ENCODE peak calls at places on chromosomes 4 and X, in four cellular contexts. One of them, this sample, is unnamed.
A peak's percentile ranks its signal among the peaks of the same experiment; 100 is the strongest.

GRCh38 chr4:39446842-39447573 is 11.7 kb downstream of the RPL9 start:
- DNase-seq in stimulated activated CD8-positive, alpha-beta memory T cell treated with anti-CD3 and anti-CD28 coated beads, Interleukin-15, amount 100 ng/mL, for 4 hours: peak; percentile 0
- DNase-seq in midbrain: no peak
- DNase-seq in type B pancreatic cell: no peak
- DNase-seq in this sample: peak; percentile 73

GRCh38 chr4:79294064-79294463 is 31.8 kb downstream of the NAA11 start:
- DNase-seq in stimulated activated CD8-positive, alpha-beta memory T cell treated with anti-CD3 and anti-CD28 coated beads, Interleukin-15, amount 100 ng/mL, for 4 hours: no peak
- DNase-seq in midbrain: no peak
- DNase-seq in type B pancreatic cell: no peak
- DNase-seq in this sample: no peak

GRCh38 chr4:94532016-94532789 is 80.5 kb downstream of the PDLIM5 start:
- DNase-seq in stimulated activated CD8-positive, alpha-beta memory T cell treated with anti-CD3 and anti-CD28 coated beads, Interleukin-15, amount 100 ng/mL, for 4 hours: no peak
- DNase-seq in midbrain: no peak
- DNase-seq in type B pancreatic cell: no peak
- DNase-seq in this sample: no peak

GRCh38 chr4:144547678-144548298 is 98.2 kb upstream of the HHIP start:
- DNase-seq in stimulated activated CD8-positive, alpha-beta memory T cell treated with anti-CD3 and anti-CD28 coated beads, Interleukin-15, amount 100 ng/mL, for 4 hours: no peak
- DNase-seq in midbrain: no peak
- DNase-seq in type B pancreatic cell: no peak
- DNase-seq in this sample: no peak

GRCh38 chr4:151045907-151046306 is 30.8 kb upstream of the LRBA start:
- DNase-seq in stimulated activated CD8-positive, alpha-beta memory T cell treated with anti-CD3 and anti-CD28 coated beads, Interleukin-15, amount 100 ng/mL, for 4 hours: no peak
- DNase-seq in midbrain: no peak
- DNase-seq in type B pancreatic cell: no peak
- DNase-seq in this sample: no peak

GRCh38 chr4:146054676-146055075 is 116.1 kb upstream of the ZNF827 start:
- DNase-seq in stimulated activated CD8-positive, alpha-beta memory T cell treated with anti-CD3 and anti-CD28 coated beads, Interleukin-15, amount 100 ng/mL, for 4 hours: no peak
- DNase-seq in midbrain: no peak
- DNase-seq in type B pancreatic cell: no peak
- DNase-seq in this sample: no peak

GRCh38 chr4:176840166-176840565 is 47.4 kb upstream of the VEGFC start:
- DNase-seq in stimulated activated CD8-positive, alpha-beta memory T cell treated with anti-CD3 and anti-CD28 coated beads, Interleukin-15, amount 100 ng/mL, for 4 hours: no peak
- DNase-seq in midbrain: no peak
- DNase-seq in type B pancreatic cell: no peak
- DNase-seq in this sample: no peak

GRCh38 chr4:4641661-4642180 is 99.9 kb upstream of the STX18 start:
- DNase-seq in stimulated activated CD8-positive, alpha-beta memory T cell treated with anti-CD3 and anti-CD28 coated beads, Interleukin-15, amount 100 ng/mL, for 4 hours: no peak
- DNase-seq in midbrain: no peak
- DNase-seq in type B pancreatic cell: no peak
- DNase-seq in this sample: no peak

GRCh38 chrX:41528784-41529183 is 81.6 kb downstream of the NYX start:
- DNase-seq in stimulated activated CD8-positive, alpha-beta memory T cell treated with anti-CD3 and anti-CD28 coated beads, Interleukin-15, amount 100 ng/mL, for 4 hours: no peak
- DNase-seq in midbrain: no peak
- DNase-seq in type B pancreatic cell: no peak
- DNase-seq in this sample: no peak

GRCh38 chr4:153594208-153594607 is 89.9 kb upstream of the TLR2 start:
- DNase-seq in stimulated activated CD8-positive, alpha-beta memory T cell treated with anti-CD3 and anti-CD28 coated beads, Interleukin-15, amount 100 ng/mL, for 4 hours: no peak
- DNase-seq in midbrain: no peak
- DNase-seq in type B pancreatic cell: no peak
- DNase-seq in this sample: no peak

GRCh38 chr4:38523524-38524448 is 140.2 kb upstream of the KLF3 start:
- DNase-seq in stimulated activated CD8-positive, alpha-beta memory T cell treated with anti-CD3 and anti-CD28 coated beads, Interleukin-15, amount 100 ng/mL, for 4 hours: no peak
- DNase-seq in midbrain: no peak
- DNase-seq in type B pancreatic cell: no peak
- DNase-seq in this sample: no peak

GRCh38 chr4:121791481-121791880 is 9.6 kb upstream of the EXOSC9 start:
- DNase-seq in stimulated activated CD8-positive, alpha-beta memory T cell treated with anti-CD3 and anti-CD28 coated beads, Interleukin-15, amount 100 ng/mL, for 4 hours: no peak
- DNase-seq in midbrain: no peak
- DNase-seq in type B pancreatic cell: no peak
- DNase-seq in this sample: no peak

GRCh38 chr4:170001688-170002267 is 24.4 kb downstream of the MFAP3L start:
- DNase-seq in stimulated activated CD8-positive, alpha-beta memory T cell treated with anti-CD3 and anti-CD28 coated beads, Interleukin-15, amount 100 ng/mL, for 4 hours: no peak
- DNase-seq in midbrain: no peak
- DNase-seq in type B pancreatic cell: no peak
- DNase-seq in this sample: no peak

GRCh38 chr4:73883306-73883705 is 14.1 kb downstream of the CXCL1 start:
- DNase-seq in stimulated activated CD8-positive, alpha-beta memory T cell treated with anti-CD3 and anti-CD28 coated beads, Interleukin-15, amount 100 ng/mL, for 4 hours: no peak
- DNase-seq in midbrain: no peak
- DNase-seq in type B pancreatic cell: no peak
- DNase-seq in this sample: no peak

GRCh38 chrX:66233206-66233605 is 69.2 kb downstream of the HEPH start:
- DNase-seq in stimulated activated CD8-positive, alpha-beta memory T cell treated with anti-CD3 and anti-CD28 coated beads, Interleukin-15, amount 100 ng/mL, for 4 hours: no peak
- DNase-seq in midbrain: peak; percentile 42
- DNase-seq in type B pancreatic cell: no peak
- DNase-seq in this sample: no peak

GRCh38 chrX:82648062-82648461 is 860.0 kb upstream of the POU3F4 start:
- DNase-seq in stimulated activated CD8-positive, alpha-beta memory T cell treated with anti-CD3 and anti-CD28 coated beads, Interleukin-15, amount 100 ng/mL, for 4 hours: no peak
- DNase-seq in midbrain: no peak
- DNase-seq in type B pancreatic cell: no peak
- DNase-seq in this sample: no peak

GRCh38 chr4:74109116-74109791 is 10.3 kb upstream of the CXCL2 start:
- DNase-seq in stimulated activated CD8-positive, alpha-beta memory T cell treated with anti-CD3 and anti-CD28 coated beads, Interleukin-15, amount 100 ng/mL, for 4 hours: no peak
- DNase-seq in midbrain: no peak
- DNase-seq in type B pancreatic cell: no peak
- DNase-seq in this sample: no peak

GRCh38 chr4:53852343-53852742 is 212.1 kb downstream of the CHIC2 start:
- DNase-seq in stimulated activated CD8-positive, alpha-beta memory T cell treated with anti-CD3 and anti-CD28 coated beads, Interleukin-15, amount 100 ng/mL, for 4 hours: no peak
- DNase-seq in midbrain: no peak
- DNase-seq in type B pancreatic cell: no peak
- DNase-seq in this sample: no peak

GRCh38 chr4:8230891-8231290 is 31.8 kb downstream of the SH3TC1 start:
- DNase-seq in stimulated activated CD8-positive, alpha-beta memory T cell treated with anti-CD3 and anti-CD28 coated beads, Interleukin-15, amount 100 ng/mL, for 4 hours: no peak
- DNase-seq in midbrain: no peak
- DNase-seq in type B pancreatic cell: no peak
- DNase-seq in this sample: no peak

GRCh38 chrX:102711872-102712215 is 404 bp upstream of the GPRASP2 start:
- DNase-seq in stimulated activated CD8-positive, alpha-beta memory T cell treated with anti-CD3 and anti-CD28 coated beads, Interleukin-15, amount 100 ng/mL, for 4 hours: no peak
- DNase-seq in midbrain: no peak
- DNase-seq in type B pancreatic cell: no peak
- DNase-seq in this sample: no peak

GRCh38 chrX:10119399-10119990 is 37.3 kb upstream of the CLCN4 start:
- DNase-seq in stimulated activated CD8-positive, alpha-beta memory T cell treated with anti-CD3 and anti-CD28 coated beads, Interleukin-15, amount 100 ng/mL, for 4 hours: peak; percentile 35
- DNase-seq in midbrain: peak; percentile 89
- DNase-seq in type B pancreatic cell: peak; percentile 79
- DNase-seq in this sample: no peak

GRCh38 chrX:120839506-120839905 is 36.2 kb downstream of the CT47B1 start:
- DNase-seq in stimulated activated CD8-positive, alpha-beta memory T cell treated with anti-CD3 and anti-CD28 coated beads, Interleukin-15, amount 100 ng/mL, for 4 hours: no peak
- DNase-seq in midbrain: no peak
- DNase-seq in type B pancreatic cell: no peak
- DNase-seq in this sample: no peak

GRCh38 chrX:31130457-31131215 is 58.8 kb upstream of the FTHL17 start:
- DNase-seq in stimulated activated CD8-positive, alpha-beta memory T cell treated with anti-CD3 and anti-CD28 coated beads, Interleukin-15, amount 100 ng/mL, for 4 hours: no peak
- DNase-seq in midbrain: no peak
- DNase-seq in type B pancreatic cell: no peak
- DNase-seq in this sample: no peak

GRCh38 chr4:188780686-188781085 is 641.4 kb downstream of the TRIML1 start:
- DNase-seq in stimulated activated CD8-positive, alpha-beta memory T cell treated with anti-CD3 and anti-CD28 coated beads, Interleukin-15, amount 100 ng/mL, for 4 hours: no peak
- DNase-seq in midbrain: no peak
- DNase-seq in type B pancreatic cell: no peak
- DNase-seq in this sample: no peak

This sample was measured in coronary artery.